ENCODE peak calls at places on chromosomes 11 and 22, in five cellular contexts. Y is RWPE2, U is GM23248, L is HCT116, G is PC-3. N is an unnamed sample.

GRCh38 chr22:28810839-28811491 is 10.6 kb upstream of the XBP1 start:
- DNase-seq in G (no peak), L (no peak), Y (no peak), U (no peak), N (no peak)

GRCh38 chr11:87125257-87125656 is 87.5 kb downstream of the TMEM135 start:
- DNase-seq in Y (no peak), L (no peak), G (no peak), U (peak), N (no peak)

GRCh38 chr11:90722552-90723190 is 499.8 kb upstream of the CHORDC1 start:
- DNase-seq in U (no peak), Y (no peak), L (no peak), G (no peak), N (no peak)

GRCh38 chr11:95968585-95968984 is 44.7 kb upstream of the MTMR2 start:
- DNase-seq in U (peak), G (peak), L (no peak), Y (no peak), N (no peak)

GRCh38 chr22:21000215-21000986 is 1.5 kb downstream of the THAP7 start:
- DNase-seq in G (peak), U (peak), Y (no peak), L (no peak), N (no peak)

GRCh38 chr22:40578171-40578570 is 58.3 kb downstream of the MRTFA start:
- DNase-seq in U (no peak), L (no peak), Y (no peak), G (no peak), N (no peak)

GRCh38 chr11:35145249-35145648 is 6.3 kb downstream of the CD44 start:
- DNase-seq in Y (no peak), G (peak), L (no peak), U (peak), N (no peak)

GRCh38 chr11:11027271-11027670 is 169.4 kb upstream of the ZBED5 start:
- DNase-seq in Y (no peak), L (no peak), U (peak), G (peak), N (no peak)

GRCh38 chr11:106306942-106307341 is 229.5 kb downstream of the AASDHPPT start:
- DNase-seq in Y (no peak), G (peak), U (peak), L (no peak), N (no peak)

GRCh38 chr22:17159504-17159951 is 451 bp upstream of the HDHD5 start:
- DNase-seq in Y (no peak), U (peak), G (peak), L (peak), N (no peak)

GRCh38 chr11:28528217-28528616 is 420.0 kb downstream of the METTL15 start:
- DNase-seq in G (no peak), L (no peak), Y (no peak), U (peak), N (no peak)

GRCh38 chr22:44664149-44664548 is 37.9 kb upstream of the PRR5 start:
- DNase-seq in G (no peak), L (no peak), Y (no peak), U (no peak), N (peak)

GRCh38 chr22:30474683-30475424 is 3.0 kb upstream of the SEC14L3 start:
- DNase-seq in L (no peak), Y (no peak), U (no peak), G (no peak), N (peak)

GRCh38 chr11:46916669-46917108 is 1.7 kb downstream of the LRP4 start:
- DNase-seq in U (peak), Y (peak), L (no peak), G (no peak), N (peak)

GRCh38 chr11:7673724-7674434 is 579 bp upstream of the CYB5R2 start:
- DNase-seq in G (no peak), Y (no peak), U (peak), L (peak), N (peak)

GRCh38 chr22:23509571-23510302 is 70.4 kb downstream of the IGLL1 start:
- DNase-seq in Y (no peak), G (no peak), L (no peak), U (peak), N (no peak)

GRCh38 chr11:8988329-8989234 is 15.2 kb downstream of the NRIP3 start:
- DNase-seq in U (peak), G (peak), L (no peak), Y (no peak), N (no peak)

GRCh38 chr11:100574894-100575769 is 112.0 kb upstream of the ARHGAP42 start:
- DNase-seq in L (peak), Y (no peak), G (peak), U (peak), N (no peak)

GRCh38 chr22:38843201-38843715 is 570 bp downstream of the NPTXR start:
- DNase-seq in L (no peak), Y (no peak), G (peak), U (peak), N (no peak)

GRCh38 chr11:122398167-122398566 is 257.4 kb upstream of the UBASH3B start:
- DNase-seq in Y (no peak), G (no peak), U (peak), L (no peak), N (no peak)

GRCh38 chr11:70212227-70212811 is 9.2 kb downstream of the FADD start:
- DNase-seq in G (peak), Y (no peak), U (no peak), L (no peak), N (no peak)

GRCh38 chr11:95948637-95949036 is 24.7 kb upstream of the MTMR2 start:
- DNase-seq in U (no peak), L (no peak), G (no peak), Y (no peak), N (no peak)

GRCh38 chr11:14972581-14973490 is 685 bp upstream of the CALCA start:
- DNase-seq in G (no peak), L (no peak), U (no peak), Y (no peak), N (no peak)

GRCh38 chr11:101912823-101913284 is 2.0 kb upstream of the CEP126 start:
- DNase-seq in G (peak), Y (no peak), L (no peak), U (peak), N (no peak)

GRCh38 chr11:101913631-101914030 is 1.2 kb upstream of the CEP126 start:
- DNase-seq in G (no peak), L (no peak), Y (no peak), U (no peak), N (no peak)

GRCh38 chr11:101907826-101908225 is 7.0 kb upstream of the CEP126 start:
- DNase-seq in U (no peak), L (no peak), Y (no peak), G (no peak), N (no peak)

GRCh38 chr11:101914349-101914736 is 467 bp upstream of the CEP126 start:
- DNase-seq in U (peak), Y (no peak), G (peak), L (no peak), N (no peak)

GRCh38 chr11:101909087-101909486 is 5.7 kb upstream of the CEP126 start:
- DNase-seq in Y (no peak), L (no peak), U (no peak), G (no peak), N (no peak)
- H3K27ac ChIP-seq in Y (no peak), L (no peak), U (no peak), G (no peak), N (no peak)

DNA sequence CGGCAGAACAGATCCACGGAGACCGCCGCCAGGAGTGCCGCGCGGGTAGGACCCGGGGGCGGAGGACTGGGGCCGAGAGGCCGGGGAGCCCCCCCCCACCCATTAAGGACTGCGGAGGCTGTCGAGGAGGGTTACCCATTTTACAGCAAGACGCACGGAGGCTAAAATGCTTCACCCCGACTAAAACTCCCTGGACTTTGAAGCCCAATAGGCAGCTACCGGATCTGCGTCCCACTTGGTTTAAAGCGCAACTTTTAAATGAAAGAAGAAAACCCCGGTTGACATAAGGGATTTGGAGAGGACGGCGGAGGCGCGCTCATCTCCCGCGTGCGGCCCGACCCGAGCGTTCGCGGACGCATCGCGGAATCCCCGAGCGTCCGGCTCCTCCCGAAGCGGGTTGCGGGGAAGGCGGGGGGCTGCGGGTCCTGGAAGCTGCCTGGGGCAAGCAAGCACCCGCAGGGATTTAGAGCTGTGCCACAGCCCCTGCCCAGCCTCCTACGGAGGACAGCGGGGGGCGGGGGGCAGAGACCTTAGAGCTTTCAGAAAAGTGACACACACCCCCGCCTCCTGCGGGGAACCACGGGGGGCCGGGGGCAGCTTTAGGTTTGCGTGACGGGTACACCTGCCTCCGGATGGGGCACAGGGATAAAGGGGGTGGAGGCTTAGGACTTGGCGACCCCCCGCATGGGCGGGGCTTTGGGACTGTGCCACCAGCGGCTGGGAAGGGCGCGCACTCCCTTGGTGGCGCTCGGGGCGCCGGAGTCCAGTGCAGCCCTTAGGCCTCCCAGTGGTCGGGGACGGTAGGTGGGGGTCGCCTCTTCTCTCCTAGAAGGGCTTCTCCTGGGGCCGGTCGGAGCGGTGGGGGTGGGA is 761 bp upstream of the CELSR1 start:
- DNase-seq in L (no peak), G (peak), U (peak), Y (no peak), N (no peak)
- H3K27ac ChIP-seq in L (peak), G (no peak), U (no peak), Y (peak), N (peak)

GRCh38 chr11:76609736-76610370 is 60.7 kb downstream of the LRRC32 start:
- DNase-seq in Y (no peak), U (peak), L (no peak), G (no peak), N (no peak)

GRCh38 chr11:76612226-76612625 is 58.3 kb downstream of the LRRC32 start:
- DNase-seq in L (no peak), Y (no peak), G (no peak), U (no peak), N (no peak)

GRCh38 chr11:76613901-76614300 is 56.6 kb downstream of the LRRC32 start:
- DNase-seq in G (no peak), L (no peak), Y (no peak), U (no peak), N (no peak)

GRCh38 chr11:76610371-76610770 is 60.2 kb downstream of the LRRC32 start:
- DNase-seq in U (no peak), L (no peak), Y (no peak), G (no peak), N (no peak)

GRCh38 chr11:76610871-76611475 is 59.6 kb downstream of the LRRC32 start:
- DNase-seq in Y (no peak), U (no peak), G (no peak), L (no peak), N (no peak)
- H3K27ac ChIP-seq in Y (no peak), U (no peak), G (no peak), L (no peak), N (no peak)

DNA sequence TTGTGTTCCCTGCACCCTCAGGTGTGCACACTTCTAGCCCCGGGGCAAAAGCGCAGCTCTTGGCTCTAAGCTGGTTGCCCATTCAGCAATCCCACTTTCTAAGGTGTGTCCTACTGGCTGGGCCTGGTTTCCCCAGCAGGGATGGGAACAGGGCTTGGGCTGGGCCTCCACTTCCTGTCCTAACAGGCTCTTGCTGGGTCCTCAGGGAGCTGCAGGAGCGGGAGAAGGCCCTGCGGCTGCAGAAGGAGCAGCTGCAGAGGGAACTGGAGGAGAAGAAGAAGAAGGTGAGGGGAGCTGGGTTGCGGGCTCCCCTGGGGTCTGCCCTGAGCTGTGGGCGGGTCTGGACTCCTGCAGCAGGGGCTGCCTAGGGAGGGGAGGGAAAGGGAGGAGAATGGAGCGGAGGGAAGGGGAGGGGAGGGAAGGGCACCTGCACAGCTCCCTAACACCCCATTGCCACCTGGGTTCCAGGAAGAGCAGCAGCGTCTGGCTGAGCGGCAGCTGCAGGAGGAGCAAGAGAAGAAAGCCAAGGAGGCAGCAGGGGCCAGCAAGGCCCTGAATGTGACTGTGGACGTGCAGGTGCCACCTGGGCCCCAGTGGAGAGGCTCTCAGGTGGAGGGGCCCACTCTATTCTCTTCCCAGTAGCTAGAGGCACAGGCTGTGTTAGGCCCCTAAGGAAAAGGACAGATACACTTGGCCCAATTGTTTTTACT is 24.6 kb downstream of the INCENP start:
- DNase-seq in U (no peak), L (no peak), Y (no peak), G (no peak), N (no peak)
- H3K27ac ChIP-seq in U (no peak), L (no peak), Y (no peak), G (no peak), N (no peak)

DNA sequence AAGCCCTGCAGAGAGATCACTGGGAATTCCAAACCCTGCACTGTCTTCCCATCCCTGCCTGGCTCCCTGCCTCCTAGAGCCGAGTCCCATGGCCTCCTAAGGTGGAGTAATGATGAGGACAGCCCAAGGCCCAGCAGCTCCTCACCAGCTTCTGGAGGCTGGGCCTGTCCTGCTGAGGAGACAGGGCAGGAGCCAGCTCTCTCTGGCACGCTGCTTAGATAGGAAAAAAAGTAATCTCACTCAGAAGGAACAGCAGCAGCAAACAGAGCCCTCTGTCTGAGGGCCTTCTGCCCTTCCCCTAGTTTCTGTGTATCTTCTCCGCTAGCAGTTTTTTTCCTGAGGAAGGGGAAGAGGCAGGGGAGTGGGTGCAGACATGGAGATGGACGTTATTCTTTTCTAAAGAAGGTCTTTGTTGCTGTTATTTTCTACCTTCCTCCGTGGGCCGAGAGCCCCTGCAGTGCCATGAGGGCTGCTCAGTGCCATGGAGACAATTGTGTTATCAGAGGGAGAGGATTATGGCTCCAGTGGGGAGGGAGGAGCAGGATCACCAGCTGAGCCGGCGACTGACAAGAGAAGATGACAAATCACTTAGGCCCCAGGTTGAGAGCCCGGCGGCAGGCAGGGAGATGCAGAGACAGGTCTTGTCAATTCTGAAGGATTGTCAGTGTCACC is 315.3 kb downstream of the BUD13 start:
- DNase-seq in L (no peak), U (no peak), G (no peak), Y (no peak), N (no peak)
- H3K27ac ChIP-seq in L (no peak), U (no peak), G (no peak), Y (no peak), N (no peak)

GRCh38 chr22:37663521-37664140 is 5.1 kb downstream of the PDXP start:
- DNase-seq in L (no peak), U (no peak), Y (no peak), G (no peak), N (no peak)
- H3K27ac ChIP-seq in L (no peak), U (no peak), Y (no peak), G (no peak), N (peak)

N was measured in breast epithelium.